ENCODE peak calls at places on chromosomes 2 and 18, in four cellular contexts. Y, M, D and J are unnamed samples.

GRCh38 chr2:43402002-43402401 is 175.6 kb upstream of the ZFP36L2 start:
- DNase-seq in D (no peak), M (peak; percentile 91), Y (no peak), J (no peak)

GRCh38 chr2:95061119-95061512 is 35.6 kb downstream of the MAL start:
- DNase-seq in D (peak; percentile 21), M (no peak), Y (no peak), J (no peak)

GRCh38 chr2:226995625-226996041 is 159.8 kb downstream of the RHBDD1 start:
- DNase-seq in M (no peak), D (no peak), Y (peak; percentile 97), J (no peak)

GRCh38 chr2:46873632-46874068 is 42.0 kb downstream of the MCFD2 start:
- DNase-seq in D (no peak), M (no peak), Y (peak; percentile 97), J (no peak)

GRCh38 chr2:137824501-137824900 is 139.8 kb upstream of the HNMT start:
- DNase-seq in M (peak; percentile 4), Y (no peak), D (no peak), J (no peak)

GRCh38 chr2:200310545-200310971 is 4.1 kb downstream of the SPATS2L start:
- DNase-seq in M (no peak), D (no peak), Y (peak; percentile 59), J (no peak)

GRCh38 chr2:221309888-221310287 is 262.2 kb downstream of the EPHA4 start:
- DNase-seq in D (no peak), Y (no peak), M (no peak), J (no peak)

GRCh38 chr2:144084114-144084661 is 435.7 kb downstream of the ZEB2 start:
- DNase-seq in M (no peak), Y (peak; percentile 82), D (no peak), J (no peak)

GRCh38 chr18:55228707-55229106 is 269.4 kb upstream of the CCDC68 start:
- DNase-seq in Y (no peak), D (peak; percentile 72), M (no peak), J (no peak)

GRCh38 chr2:24105816-24106215 is 17.3 kb downstream of the PFN4 start:
- DNase-seq in Y (no peak), D (no peak), M (no peak), J (no peak)

GRCh38 chr2:52115750-52116149 is 1083.8 kb upstream of the NRXN1 start:
- DNase-seq in Y (no peak), M (no peak), D (no peak), J (no peak)

GRCh38 chr2:1538663-1539062 is 125.4 kb downstream of the TPO start:
- DNase-seq in D (no peak), Y (peak; percentile 62), M (no peak), J (no peak)

GRCh38 chr2:142870516-142870915 is 6.9 kb upstream of the KYNU start:
- DNase-seq in D (no peak), Y (no peak), M (no peak), J (no peak)

GRCh38 chr2:121205321-121205942 is 79.6 kb downstream of the TFCP2L1 start:
- DNase-seq in M (no peak), D (peak; percentile 21), Y (peak; percentile 53), J (no peak)

GRCh38 chr18:46672062-46672970 is 15.3 kb upstream of the LOXHD1 start:
- DNase-seq in D (no peak), M (peak; percentile 72), Y (no peak), J (no peak)

GRCh38 chr2:42971381-42971780 is 179.0 kb upstream of the HAAO start:
- DNase-seq in Y (no peak), M (no peak), D (peak; percentile 33), J (no peak)

GRCh38 chr2:47644351-47644750 is 138.6 kb upstream of the MSH6 start:
- DNase-seq in M (no peak), Y (no peak), D (no peak), J (no peak)

GRCh38 chr18:67310826-67311225 is 205.7 kb downstream of the DSEL start:
- DNase-seq in Y (peak; percentile 75), D (no peak), M (no peak), J (no peak)

GRCh38 chr2:28956415-28956826 is 24.7 kb upstream of the TOGARAM2 start:
- DNase-seq in D (no peak), Y (no peak), M (no peak), J (peak; percentile 43)

GRCh38 chr2:224378087-224379085 is 23.5 kb downstream of the FAM124B start:
- DNase-seq in Y (peak; percentile 32), D (no peak), M (no peak), J (no peak)

GRCh38 chr2:213246665-213247281 is 37.5 kb upstream of the SPAG16 start:
- DNase-seq in D (no peak), Y (peak; percentile 70), M (peak; percentile 70), J (no peak)

GRCh38 chr2:63765117-63765516 is 76.6 kb upstream of the UGP2 start:
- DNase-seq in D (no peak), M (no peak), Y (no peak), J (no peak)

GRCh38 chr2:218291934-218292699 is at the start of gene TMBIM1:
- DNase-seq in M (peak; percentile 82), Y (peak; percentile 50), D (peak; percentile 96), J (peak; percentile 68)

GRCh38 chr2:1940660-1941059 is 196.3 kb upstream of the PXDN start:
- DNase-seq in M (no peak), Y (no peak), D (no peak), J (no peak)

GRCh38 chr2:97693476-97693875 is 19.9 kb upstream of the ZAP70 start:
- DNase-seq in D (no peak), Y (peak; percentile 53), M (no peak), J (no peak)

GRCh38 chr18:49161627-49162026 is 210.9 kb upstream of the SMAD7 start:
- DNase-seq in M (no peak), Y (no peak), D (no peak), J (no peak)

GRCh38 chr2:176285321-176285720 is 16.1 kb downstream of the MTX2 start:
- DNase-seq in M (no peak), Y (no peak), D (no peak), J (no peak)

GRCh38 chr2:70768585-70769085 is 635 bp upstream of the ADD2 start:
- DNase-seq in D (no peak), Y (no peak), M (no peak), J (no peak)

GRCh38 chr2:10354399-10354798 is 51.7 kb downstream of the HPCAL1 start:
- DNase-seq in Y (no peak), D (no peak), M (no peak), J (no peak)

GRCh38 chr18:48801728-48802542 is 148.8 kb downstream of the SMAD7 start:
- DNase-seq in Y (no peak), D (peak; percentile 72), M (no peak), J (no peak)

DNA sequence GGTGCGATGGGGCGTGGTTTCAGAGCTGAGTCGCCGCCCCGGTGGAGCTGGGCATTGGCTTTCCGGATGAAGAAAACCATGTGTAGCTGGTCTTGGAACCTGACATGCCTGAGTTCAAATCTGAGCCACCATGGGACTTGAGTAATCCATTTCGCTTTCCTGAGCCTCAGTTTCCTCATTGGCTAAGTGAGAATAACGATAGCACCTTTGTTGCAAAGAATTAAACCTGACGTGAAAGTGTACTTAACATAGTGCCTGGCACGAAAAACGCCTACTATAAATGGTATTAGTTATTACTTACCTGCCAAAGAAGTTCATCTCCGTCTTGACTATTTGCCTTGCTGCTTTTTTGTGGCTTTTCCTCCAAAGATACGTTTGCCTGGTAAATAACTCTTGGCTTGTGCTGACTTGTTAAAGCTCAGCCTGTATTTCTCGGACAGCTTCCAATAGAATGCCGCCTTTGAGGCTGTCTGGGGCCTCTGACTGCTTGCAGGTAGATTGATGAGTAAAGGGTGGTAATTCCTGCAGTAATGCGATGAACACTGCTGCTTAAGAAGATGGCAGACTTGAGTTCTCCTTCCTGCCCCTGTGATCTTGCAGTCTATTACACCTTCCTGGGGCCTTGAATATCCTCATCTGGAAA is 1.3 kb downstream of the CDCA7 start:
- DNase-seq in Y (no peak), D (no peak), M (no peak), J (no peak)
- H3K4me1 ChIP-seq in Y (peaks cover 20% of the 10 kb centered on the region), D (peaks cover 8% of the 10 kb centered on the region), M (peaks cover 18% of the 10 kb centered on the region), J (peaks cover 8% of the 10 kb centered on the region)

GRCh38 chr2:13137679-13138078 is 420.9 kb downstream of the TRIB2 start:
- DNase-seq in M (no peak), Y (no peak), D (no peak), J (no peak)

GRCh38 chr2:13141315-13141714 is 424.6 kb downstream of the TRIB2 start:
- DNase-seq in M (no peak), Y (no peak), D (no peak), J (no peak)

GRCh38 chr2:13135369-13135768 is 418.6 kb downstream of the TRIB2 start:
- DNase-seq in Y (no peak), M (no peak), D (no peak), J (no peak)

DNA sequence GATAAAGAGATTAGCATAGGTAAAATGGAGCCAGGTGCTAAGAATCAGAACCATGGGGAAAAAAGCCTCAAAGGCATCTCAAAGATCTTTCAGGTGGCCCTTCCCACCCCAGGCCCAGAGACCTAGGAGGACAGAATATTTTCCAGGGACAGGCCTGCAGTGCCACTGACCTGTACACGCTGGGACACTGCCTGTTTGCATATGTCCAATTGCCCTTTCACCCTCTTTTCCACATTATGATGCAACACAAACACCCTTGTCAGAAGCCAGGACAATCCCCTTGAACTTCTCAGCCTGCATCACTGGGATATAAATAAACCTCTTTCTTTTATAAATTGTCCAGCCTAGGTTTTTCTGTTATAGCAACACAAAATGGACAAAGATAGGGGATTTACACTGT is 419.1 kb downstream of the TRIB2 start:
- DNase-seq in D (no peak), M (no peak), Y (no peak), J (no peak)
- H3K27ac ChIP-seq in D (no peak overlapping the region), M (no peak overlapping the region), Y (no peak overlapping the region), J (no peak overlapping the region)

DNA sequence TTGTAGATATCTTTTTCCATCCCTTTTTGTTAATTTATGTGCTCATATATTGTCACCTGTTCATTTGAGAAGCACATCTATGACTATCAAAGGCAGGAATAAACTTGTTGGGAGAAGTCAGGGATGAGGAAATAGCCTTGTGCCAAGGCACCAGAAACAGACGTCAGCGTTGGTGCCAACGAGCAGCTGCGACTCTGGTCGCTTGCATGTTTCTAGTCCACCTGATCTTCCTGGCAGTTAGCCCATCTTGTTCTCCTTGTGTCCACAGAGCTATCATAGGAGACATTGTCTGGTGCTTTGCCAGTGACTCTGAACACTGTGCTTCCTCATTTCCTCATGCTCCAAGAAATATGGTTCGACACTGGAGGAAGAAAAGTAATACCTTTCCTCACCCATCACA is 374.4 kb downstream of the PTPRM start:
- DNase-seq in D (no peak), Y (no peak), M (no peak), J (no peak)
- H3K4me1 ChIP-seq in D (no peaks in the 10 kb centered on the region), Y (peaks cover 29% of the 10 kb centered on the region), M (no peaks in the 10 kb centered on the region), J (no peaks in the 10 kb centered on the region)

GRCh38 chr2:65431417-65432226 is 777 bp downstream of the SPRED2 start:
- DNase-seq in M (peak; percentile 76), D (peak; percentile 89), Y (peak; percentile 31), J (peak; percentile 10)
- H3K27ac ChIP-seq in M (peak overlapping the region; percentile 82), D (peak overlapping the region; percentile 88), Y (peak overlapping the region; percentile 68), J (peak overlapping the region; percentile 40)

GRCh38 chr2:9188823-9189222 is 17.8 kb upstream of the ASAP2 start:
- DNase-seq in Y (no peak), M (no peak), D (no peak), J (no peak)

GRCh38 chr2:9194352-9194751 is 12.3 kb upstream of the ASAP2 start:
- DNase-seq in D (no peak), M (no peak), Y (no peak), J (no peak)

GRCh38 chr2:9189901-9190300 is 16.7 kb upstream of the ASAP2 start:
- DNase-seq in D (no peak), Y (no peak), M (no peak), J (no peak)

GRCh38 chr2:9192712-9193111 is 13.9 kb upstream of the ASAP2 start:
- DNase-seq in Y (no peak), D (no peak), M (no peak), J (no peak)

GRCh38 chr2:9191044-9191481 is 15.5 kb upstream of the ASAP2 start:
- DNase-seq in M (no peak), D (peak; percentile 79), Y (no peak), J (no peak)
- H3K4me1 ChIP-seq in M (no peaks in the 10 kb centered on the region), D (no peaks in the 10 kb centered on the region), Y (peaks cover 21% of the 10 kb centered on the region), J (no peaks in the 10 kb centered on the region)